ENCODE peak calls at places on chromosomes 5 and 9, in six cellular contexts. One of them, this sample, is unnamed.

GRCh38 chr5:10542151-10542550 is 21.7 kb upstream of the ANKRD33B start:
- DNase-seq in IMR-90: no peak
- DNase-seq in HCT116: no peak
- DNase-seq in GM12878: no peak
- DNase-seq in H1: no peak
- DNase-seq in HepG2: no peak
- DNase-seq in this sample: no peak

GRCh38 chr9:8382777-8383527 is 583.4 kb upstream of the DMAC1 start:
- DNase-seq in IMR-90: no peak
- DNase-seq in HCT116: no peak
- DNase-seq in GM12878: no peak
- DNase-seq in H1: no peak
- DNase-seq in HepG2: no peak
- DNase-seq in this sample: no peak

GRCh38 chr5:42583322-42583721 is 160.1 kb downstream of the GHR start:
- DNase-seq in IMR-90: peak
- DNase-seq in HCT116: peak
- DNase-seq in GM12878: peak
- DNase-seq in H1: no peak
- DNase-seq in HepG2: peak
- DNase-seq in this sample: peak

GRCh38 chr5:142087920-142088679 is 20.5 kb upstream of the NDFIP1 start:
- DNase-seq in IMR-90: no peak
- DNase-seq in HCT116: no peak
- DNase-seq in GM12878: no peak
- DNase-seq in H1: no peak
- DNase-seq in HepG2: no peak
- DNase-seq in this sample: no peak

GRCh38 chr9:134425815-134426214 is 99.6 kb downstream of the RXRA start:
- DNase-seq in IMR-90: no peak
- DNase-seq in HCT116: no peak
- DNase-seq in GM12878: no peak
- DNase-seq in H1: no peak
- DNase-seq in HepG2: no peak
- DNase-seq in this sample: no peak

GRCh38 chr5:53167836-53168235 is 58.3 kb upstream of the MOCS2 start:
- DNase-seq in IMR-90: peak
- DNase-seq in HCT116: no peak
- DNase-seq in GM12878: no peak
- DNase-seq in H1: no peak
- DNase-seq in HepG2: no peak
- DNase-seq in this sample: no peak

GRCh38 chr5:135557034-135557838 is 21.5 kb upstream of the NEUROG1 start:
- DNase-seq in IMR-90: no peak
- DNase-seq in HCT116: no peak
- DNase-seq in GM12878: no peak
- DNase-seq in H1: no peak
- DNase-seq in HepG2: no peak
- DNase-seq in this sample: no peak

GRCh38 chr5:6279607-6280006 is 98.7 kb downstream of the MED10 start:
- DNase-seq in IMR-90: no peak
- DNase-seq in HCT116: no peak
- DNase-seq in GM12878: no peak
- DNase-seq in H1: no peak
- DNase-seq in HepG2: no peak
- DNase-seq in this sample: no peak

GRCh38 chr5:139748505-139748826 is 47.1 kb upstream of the PSD2 start:
- DNase-seq in IMR-90: no peak
- DNase-seq in HCT116: no peak
- DNase-seq in GM12878: no peak
- DNase-seq in H1: no peak
- DNase-seq in HepG2: no peak
- DNase-seq in this sample: no peak

GRCh38 chr9:34079181-34079580 is 30.5 kb upstream of the UBAP2 start:
- DNase-seq in IMR-90: peak
- DNase-seq in HCT116: peak
- DNase-seq in GM12878: no peak
- DNase-seq in H1: no peak
- DNase-seq in HepG2: no peak
- DNase-seq in this sample: peak

GRCh38 chr5:158456756-158457155 is 597.8 kb upstream of the CLINT1 start:
- DNase-seq in IMR-90: peak
- DNase-seq in HCT116: no peak
- DNase-seq in GM12878: no peak
- DNase-seq in H1: no peak
- DNase-seq in HepG2: peak
- DNase-seq in this sample: peak

GRCh38 chr5:137735531-137736284 is at the start of gene KLHL3:
- DNase-seq in IMR-90: peak
- DNase-seq in HCT116: no peak
- DNase-seq in GM12878: no peak
- DNase-seq in H1: peak
- DNase-seq in HepG2: peak
- DNase-seq in this sample: no peak

GRCh38 chr5:7494446-7495132 is 98.7 kb downstream of the ADCY2 start:
- DNase-seq in IMR-90: no peak
- DNase-seq in HCT116: no peak
- DNase-seq in GM12878: no peak
- DNase-seq in H1: no peak
- DNase-seq in HepG2: no peak
- DNase-seq in this sample: no peak

GRCh38 chr5:167633931-167634341 is 657.5 kb upstream of the WWC1 start:
- DNase-seq in IMR-90: peak
- DNase-seq in HCT116: no peak
- DNase-seq in GM12878: no peak
- DNase-seq in H1: no peak
- DNase-seq in HepG2: no peak
- DNase-seq in this sample: no peak

GRCh38 chr5:108765647-108766046 is 17.9 kb downstream of the FER start:
- DNase-seq in IMR-90: no peak
- DNase-seq in HCT116: no peak
- DNase-seq in GM12878: no peak
- DNase-seq in H1: no peak
- DNase-seq in HepG2: no peak
- DNase-seq in this sample: no peak

GRCh38 chr5:157568717-157569116 is 6.9 kb downstream of the ADAM19 start:
- DNase-seq in IMR-90: no peak
- DNase-seq in HCT116: no peak
- DNase-seq in GM12878: no peak
- DNase-seq in H1: no peak
- DNase-seq in HepG2: no peak
- DNase-seq in this sample: no peak

GRCh38 chr5:90902170-90902569 is 343.6 kb downstream of the ADGRV1 start:
- DNase-seq in IMR-90: no peak
- DNase-seq in HCT116: no peak
- DNase-seq in GM12878: no peak
- DNase-seq in H1: no peak
- DNase-seq in HepG2: no peak
- DNase-seq in this sample: no peak

GRCh38 chr9:70205366-70206020 is 53.3 kb upstream of the SMC5 start:
- DNase-seq in IMR-90: no peak
- DNase-seq in HCT116: no peak
- DNase-seq in GM12878: no peak
- DNase-seq in H1: no peak
- DNase-seq in HepG2: no peak
- DNase-seq in this sample: no peak

GRCh38 chr5:1167728-1168709 is 33.4 kb upstream of the SLC6A19 start:
- DNase-seq in IMR-90: peak
- DNase-seq in HCT116: peak
- DNase-seq in GM12878: no peak
- DNase-seq in H1: no peak
- DNase-seq in HepG2: peak
- DNase-seq in this sample: peak
- TF ChIP-seq CEBPB in IMR-90: no peak
- TF ChIP-seq CEBPB in HCT116: no peak
- TF ChIP-seq CEBPB in GM12878: no peak
- TF ChIP-seq CEBPB in H1: no peak
- TF ChIP-seq CEBPB in HepG2: no peak
- TF ChIP-seq CEBPB in this sample: no peak

GRCh38 chr9:71748280-71748743 is 20.0 kb downstream of the CEMIP2 start:
- DNase-seq in IMR-90: peak
- DNase-seq in HCT116: no peak
- DNase-seq in GM12878: no peak
- DNase-seq in H1: no peak
- DNase-seq in HepG2: no peak
- DNase-seq in this sample: no peak

GRCh38 chr9:71746753-71747115 is 21.6 kb downstream of the CEMIP2 start:
- DNase-seq in IMR-90: no peak
- DNase-seq in HCT116: no peak
- DNase-seq in GM12878: no peak
- DNase-seq in H1: no peak
- DNase-seq in HepG2: no peak
- DNase-seq in this sample: no peak

GRCh38 chr9:71744754-71745521 is 23.4 kb downstream of the CEMIP2 start:
- DNase-seq in IMR-90: no peak
- DNase-seq in HCT116: no peak
- DNase-seq in GM12878: no peak
- DNase-seq in H1: no peak
- DNase-seq in HepG2: no peak
- DNase-seq in this sample: no peak

GRCh38 chr9:71747572-71747971 is 20.7 kb downstream of the CEMIP2 start:
- DNase-seq in IMR-90: no peak
- DNase-seq in HCT116: no peak
- DNase-seq in GM12878: no peak
- DNase-seq in H1: no peak
- DNase-seq in HepG2: no peak
- DNase-seq in this sample: no peak

DNA sequence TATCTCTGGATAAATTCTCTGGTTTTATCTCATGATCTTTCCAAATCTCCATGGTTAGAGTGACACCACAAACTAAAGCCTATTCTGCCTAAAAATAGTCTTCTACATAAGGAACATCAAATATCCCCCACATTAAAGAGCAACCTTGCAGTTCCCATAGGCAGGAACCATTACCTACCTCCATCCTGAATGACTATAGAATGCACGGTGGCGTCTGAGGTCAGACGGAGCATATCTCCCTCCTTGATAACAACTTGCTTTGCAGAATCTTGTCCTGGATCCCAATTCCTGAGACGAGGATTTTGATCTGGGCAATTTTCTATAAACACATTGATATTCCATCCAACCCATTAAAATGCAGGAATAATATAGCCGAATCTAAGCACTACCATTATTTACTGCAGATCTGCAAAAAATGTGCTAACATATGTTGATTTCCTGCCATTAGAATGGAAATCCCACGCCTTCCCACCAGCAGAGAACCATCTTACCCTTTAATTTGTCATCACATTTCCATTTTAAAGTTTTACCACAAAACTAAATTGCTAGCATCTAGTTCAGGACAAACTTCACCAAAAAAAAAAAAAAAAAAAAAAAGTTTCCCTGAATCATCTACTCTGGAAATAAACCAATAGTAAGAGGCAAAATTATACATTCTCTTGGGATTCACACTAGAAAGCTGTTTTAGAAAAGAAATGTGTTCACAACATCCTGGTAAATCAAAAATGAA is 22.1 kb downstream of the CEMIP2 start:
- DNase-seq in IMR-90: no peak
- DNase-seq in HCT116: no peak
- DNase-seq in GM12878: no peak
- DNase-seq in H1: no peak
- DNase-seq in HepG2: no peak
- DNase-seq in this sample: no peak
- TF ChIP-seq CEBPB in IMR-90: no peak
- TF ChIP-seq CEBPB in HCT116: no peak
- TF ChIP-seq CEBPB in GM12878: no peak
- TF ChIP-seq CEBPB in H1: no peak
- TF ChIP-seq CEBPB in HepG2: no peak
- TF ChIP-seq CEBPB in this sample: no peak

GRCh38 chr5:98206566-98206965 is 566.9 kb upstream of the RGMB start:
- DNase-seq in IMR-90: no peak
- DNase-seq in HCT116: no peak
- DNase-seq in GM12878: no peak
- DNase-seq in H1: no peak
- DNase-seq in HepG2: no peak
- DNase-seq in this sample: no peak
- TF ChIP-seq CEBPB in IMR-90: no peak
- TF ChIP-seq CEBPB in HCT116: no peak
- TF ChIP-seq CEBPB in GM12878: no peak
- TF ChIP-seq CEBPB in H1: no peak
- TF ChIP-seq CEBPB in HepG2: no peak
- TF ChIP-seq CEBPB in this sample: no peak

DNA sequence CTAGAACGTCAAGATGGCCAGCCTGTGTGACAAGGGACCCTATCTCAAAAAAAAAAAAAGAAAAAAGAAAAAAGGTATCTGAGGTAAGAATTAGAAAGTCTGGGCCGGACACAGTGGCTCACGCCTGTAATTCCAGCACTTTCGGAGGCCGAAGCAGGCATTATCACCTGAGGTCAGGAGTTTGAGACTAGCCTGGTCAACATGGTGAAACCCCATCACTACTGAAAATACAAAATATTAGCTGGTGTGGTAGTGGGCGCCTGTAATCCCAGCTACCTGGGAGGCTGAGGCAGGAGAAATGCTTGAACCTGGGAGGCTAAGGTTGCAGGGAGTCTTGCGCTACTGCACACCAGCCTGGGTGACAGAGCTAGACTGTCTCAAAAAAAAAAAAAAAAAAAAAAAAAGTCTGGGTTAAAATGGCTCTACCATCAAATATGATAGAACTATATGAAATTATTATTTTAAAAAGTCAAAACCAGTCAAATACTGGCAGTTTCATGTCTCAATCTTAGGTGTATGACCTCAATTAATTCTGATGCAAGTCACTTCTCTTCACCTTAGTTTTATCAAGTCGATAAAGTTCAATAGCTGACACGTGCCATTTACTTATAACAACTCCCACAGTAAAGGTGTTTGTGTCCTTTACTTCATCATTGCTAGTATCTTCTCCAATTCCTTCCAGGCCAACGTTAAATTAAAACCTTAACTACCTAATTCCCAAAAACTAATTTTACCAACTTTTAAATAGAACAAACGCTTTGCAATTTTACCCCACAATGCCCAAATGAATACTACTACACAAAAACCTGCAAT is 1.1 kb downstream of the RPS23 start:
- DNase-seq in IMR-90: no peak
- DNase-seq in HCT116: no peak
- DNase-seq in GM12878: no peak
- DNase-seq in H1: no peak
- DNase-seq in HepG2: no peak
- DNase-seq in this sample: no peak
- TF ChIP-seq CEBPB in IMR-90: no peak
- TF ChIP-seq CEBPB in HCT116: no peak
- TF ChIP-seq CEBPB in GM12878: no peak
- TF ChIP-seq CEBPB in H1: no peak
- TF ChIP-seq CEBPB in HepG2: no peak
- TF ChIP-seq CEBPB in this sample: no peak